ENCODE peak calls at places on chromosomes 16 and 17, in eight cellular contexts. One of them, this sample, is unnamed.
A peak's percentile ranks its signal among the peaks of the same experiment; 100 is the strongest.

GRCh38 chr16:11964761-11965539 is at the start of gene TNFRSF17:
- DNase-seq in IMR-90: peak; percentile 37
- DNase-seq in MM.1S: peak; percentile 93
- DNase-seq in PC-9: no peak
- DNase-seq in H9: no peak
- DNase-seq in GM23338: no peak
- DNase-seq in fibroblast of lung: peak; percentile 12
- DNase-seq in HepG2: no peak
- DNase-seq in this sample: no peak

GRCh38 chr17:10771142-10771541 is 32.8 kb downstream of the TMEM238L start:
- DNase-seq in PC-9: no peak
- DNase-seq in fibroblast of lung: no peak
- DNase-seq in GM23338: no peak
- DNase-seq in IMR-90: no peak
- DNase-seq in MM.1S: no peak
- DNase-seq in HepG2: no peak
- DNase-seq in H9: no peak
- DNase-seq in this sample: no peak

GRCh38 chr17:72609501-72609900 is 483.0 kb downstream of the SLC39A11 start:
- DNase-seq in MM.1S: no peak
- DNase-seq in IMR-90: peak; percentile 38
- DNase-seq in H9: no peak
- DNase-seq in fibroblast of lung: peak; percentile 89
- DNase-seq in PC-9: no peak
- DNase-seq in HepG2: no peak
- DNase-seq in GM23338: no peak
- DNase-seq in this sample: peak; percentile 91

GRCh38 chr17:17793378-17794214 is 43.2 kb downstream of the SREBF1 start:
- DNase-seq in GM23338: no peak
- DNase-seq in H9: no peak
- DNase-seq in HepG2: no peak
- DNase-seq in MM.1S: no peak
- DNase-seq in PC-9: no peak
- DNase-seq in IMR-90: no peak
- DNase-seq in fibroblast of lung: no peak
- DNase-seq in this sample: no peak

GRCh38 chr17:5587431-5588032 is 3.2 kb upstream of the NLRP1 start:
- DNase-seq in GM23338: peak; percentile 86
- DNase-seq in fibroblast of lung: peak; percentile 53
- DNase-seq in IMR-90: peak; percentile 76
- DNase-seq in H9: no peak
- DNase-seq in HepG2: peak; percentile 81
- DNase-seq in MM.1S: peak; percentile 83
- DNase-seq in PC-9: peak; percentile 36
- DNase-seq in this sample: peak; percentile 62

GRCh38 chr16:65547799-65548446 is 426.1 kb upstream of the CDH11 start:
- DNase-seq in H9: no peak
- DNase-seq in IMR-90: peak; percentile 93
- DNase-seq in HepG2: no peak
- DNase-seq in fibroblast of lung: peak; percentile 99
- DNase-seq in GM23338: peak; percentile 19
- DNase-seq in PC-9: no peak
- DNase-seq in MM.1S: no peak
- DNase-seq in this sample: peak; percentile 77

GRCh38 chr16:81632392-81633146 is 146.5 kb upstream of the PLCG2 start:
- DNase-seq in fibroblast of lung: peak; percentile 95
- DNase-seq in MM.1S: no peak
- DNase-seq in IMR-90: peak; percentile 94
- DNase-seq in HepG2: no peak
- DNase-seq in H9: no peak
- DNase-seq in GM23338: no peak
- DNase-seq in PC-9: peak; percentile 79
- DNase-seq in this sample: no peak

GRCh38 chr16:30561212-30561816 is 3.1 kb upstream of the ZNF764 start:
- DNase-seq in fibroblast of lung: no peak
- DNase-seq in H9: peak; percentile 48
- DNase-seq in HepG2: no peak
- DNase-seq in MM.1S: no peak
- DNase-seq in PC-9: peak; percentile 53
- DNase-seq in IMR-90: no peak
- DNase-seq in GM23338: peak; percentile 69
- DNase-seq in this sample: no peak

GRCh38 chr16:65809627-65810026 is 556.9 kb upstream of the CDH5 start:
- DNase-seq in IMR-90: no peak
- DNase-seq in HepG2: no peak
- DNase-seq in H9: no peak
- DNase-seq in MM.1S: no peak
- DNase-seq in PC-9: no peak
- DNase-seq in GM23338: no peak
- DNase-seq in fibroblast of lung: no peak
- DNase-seq in this sample: no peak

GRCh38 chr17:68435876-68436842 is 21.1 kb downstream of the WIPI1 start:
- DNase-seq in fibroblast of lung: peak; percentile 55
- DNase-seq in MM.1S: peak; percentile 82
- DNase-seq in IMR-90: peak; percentile 81
- DNase-seq in GM23338: peak; percentile 89
- DNase-seq in H9: peak; percentile 88
- DNase-seq in PC-9: peak; percentile 74
- DNase-seq in HepG2: peak; percentile 79
- DNase-seq in this sample: peak; percentile 62

GRCh38 chr17:35765731-35766488 is 5.2 kb downstream of the C17orf50 start:
- DNase-seq in MM.1S: no peak
- DNase-seq in H9: no peak
- DNase-seq in GM23338: no peak
- DNase-seq in PC-9: no peak
- DNase-seq in fibroblast of lung: no peak
- DNase-seq in HepG2: no peak
- DNase-seq in IMR-90: no peak
- DNase-seq in this sample: no peak

GRCh38 chr16:27761816-27762215 is 211.9 kb downstream of the KATNIP start:
- DNase-seq in fibroblast of lung: no peak
- DNase-seq in PC-9: no peak
- DNase-seq in GM23338: no peak
- DNase-seq in MM.1S: no peak
- DNase-seq in HepG2: no peak
- DNase-seq in IMR-90: no peak
- DNase-seq in H9: no peak
- DNase-seq in this sample: no peak

GRCh38 chr16:50841081-50841886 is 99.4 kb downstream of the CYLD start:
- DNase-seq in fibroblast of lung: peak; percentile 56
- DNase-seq in GM23338: peak; percentile 78
- DNase-seq in MM.1S: no peak
- DNase-seq in IMR-90: no peak
- DNase-seq in PC-9: no peak
- DNase-seq in HepG2: no peak
- DNase-seq in H9: peak; percentile 54
- DNase-seq in this sample: no peak

GRCh38 chr16:51310159-51310558 is 159.1 kb upstream of the SALL1 start:
- DNase-seq in IMR-90: no peak
- DNase-seq in HepG2: no peak
- DNase-seq in GM23338: no peak
- DNase-seq in fibroblast of lung: no peak
- DNase-seq in H9: no peak
- DNase-seq in PC-9: no peak
- DNase-seq in MM.1S: no peak
- DNase-seq in this sample: no peak

GRCh38 chr16:85897384-85897783 is 1.6 kb upstream of the IRF8 start:
- DNase-seq in fibroblast of lung: no peak
- DNase-seq in GM23338: no peak
- DNase-seq in H9: no peak
- DNase-seq in HepG2: no peak
- DNase-seq in PC-9: no peak
- DNase-seq in IMR-90: no peak
- DNase-seq in MM.1S: no peak
- DNase-seq in this sample: no peak

GRCh38 chr17:43540821-43541674 is 5.1 kb downstream of the ETV4 start:
- DNase-seq in MM.1S: no peak
- DNase-seq in PC-9: no peak
- DNase-seq in IMR-90: no peak
- DNase-seq in fibroblast of lung: no peak
- DNase-seq in H9: peak; percentile 88
- DNase-seq in HepG2: no peak
- DNase-seq in GM23338: peak; percentile 91
- DNase-seq in this sample: no peak

GRCh38 chr16:11914759-11915643 is 755 bp downstream of the GSPT1 start:
- DNase-seq in fibroblast of lung: peak; percentile 39
- DNase-seq in PC-9: peak; percentile 47
- DNase-seq in GM23338: peak; percentile 63
- DNase-seq in IMR-90: peak; percentile 28
- DNase-seq in MM.1S: peak; percentile 46
- DNase-seq in HepG2: no peak
- DNase-seq in H9: no peak
- DNase-seq in this sample: peak; percentile 33

GRCh38 chr17:42865638-42866094 is 14.7 kb downstream of the AOC3 start:
- DNase-seq in IMR-90: no peak
- DNase-seq in MM.1S: no peak
- DNase-seq in GM23338: no peak
- DNase-seq in HepG2: peak; percentile 58
- DNase-seq in PC-9: no peak
- DNase-seq in fibroblast of lung: no peak
- DNase-seq in H9: no peak
- DNase-seq in this sample: no peak

GRCh38 chr16:90028985-90029384 is 9.7 kb upstream of the DBNDD1 start:
- DNase-seq in GM23338: no peak
- DNase-seq in IMR-90: no peak
- DNase-seq in fibroblast of lung: no peak
- DNase-seq in H9: no peak
- DNase-seq in HepG2: no peak
- DNase-seq in PC-9: no peak
- DNase-seq in MM.1S: no peak
- DNase-seq in this sample: no peak

GRCh38 chr16:68328151-68328859 is 17.5 kb downstream of the PRMT7 start:
- DNase-seq in fibroblast of lung: peak; percentile 73
- DNase-seq in H9: peak; percentile 90
- DNase-seq in IMR-90: peak; percentile 83
- DNase-seq in MM.1S: peak; percentile 86
- DNase-seq in HepG2: peak; percentile 88
- DNase-seq in GM23338: peak; percentile 96
- DNase-seq in PC-9: peak; percentile 75
- DNase-seq in this sample: peak; percentile 74

GRCh38 chr17:29577778-29578211 is 9.3 kb downstream of the TP53I13 start:
- DNase-seq in IMR-90: peak; percentile 12
- DNase-seq in MM.1S: no peak
- DNase-seq in HepG2: no peak
- DNase-seq in GM23338: no peak
- DNase-seq in H9: no peak
- DNase-seq in fibroblast of lung: peak; percentile 72
- DNase-seq in PC-9: no peak
- DNase-seq in this sample: no peak

DNA sequence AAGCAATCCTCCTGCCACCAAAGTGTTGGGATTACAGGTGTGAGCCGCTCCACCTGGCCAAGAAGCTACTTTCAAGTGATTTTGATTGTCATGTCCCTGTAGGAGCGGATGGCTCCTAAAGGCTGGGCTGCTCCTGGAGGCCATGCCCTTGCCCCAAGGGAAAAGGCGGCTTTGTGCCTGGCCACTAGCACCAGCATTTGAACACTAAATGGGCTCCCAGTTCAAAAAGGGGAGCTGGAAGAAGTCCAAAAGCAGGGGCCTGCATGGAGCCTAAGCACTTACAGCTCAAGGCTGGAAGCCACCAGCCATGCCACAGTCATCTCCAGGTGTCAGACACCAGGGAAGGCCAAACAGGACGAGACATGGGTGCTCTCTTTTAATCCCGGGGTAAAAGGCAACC is 26.8 kb downstream of the SPHK1 start:
- DNase-seq in IMR-90: no peak
- DNase-seq in PC-9: no peak
- DNase-seq in GM23338: no peak
- DNase-seq in HepG2: no peak
- DNase-seq in MM.1S: no peak
- DNase-seq in fibroblast of lung: no peak
- DNase-seq in H9: no peak
- DNase-seq in this sample: no peak
- H4K20me1 ChIP-seq in IMR-90: peaks cover 65% of the 10 kb centered on the region
- H4K20me1 ChIP-seq in PC-9: peaks cover 14% of the 10 kb centered on the region
- H4K20me1 ChIP-seq in GM23338: peaks cover 19% of the 10 kb centered on the region
- H4K20me1 ChIP-seq in HepG2: peaks cover 32% of the 10 kb centered on the region
- H4K20me1 ChIP-seq in MM.1S: peaks cover 5% of the 10 kb centered on the region
- H4K20me1 ChIP-seq in fibroblast of lung: no peaks in the 10 kb centered on the region
- H4K20me1 ChIP-seq in H9: no peaks in the 10 kb centered on the region
- H4K20me1 ChIP-seq in this sample: peaks cover 2% of the 10 kb centered on the region

DNA sequence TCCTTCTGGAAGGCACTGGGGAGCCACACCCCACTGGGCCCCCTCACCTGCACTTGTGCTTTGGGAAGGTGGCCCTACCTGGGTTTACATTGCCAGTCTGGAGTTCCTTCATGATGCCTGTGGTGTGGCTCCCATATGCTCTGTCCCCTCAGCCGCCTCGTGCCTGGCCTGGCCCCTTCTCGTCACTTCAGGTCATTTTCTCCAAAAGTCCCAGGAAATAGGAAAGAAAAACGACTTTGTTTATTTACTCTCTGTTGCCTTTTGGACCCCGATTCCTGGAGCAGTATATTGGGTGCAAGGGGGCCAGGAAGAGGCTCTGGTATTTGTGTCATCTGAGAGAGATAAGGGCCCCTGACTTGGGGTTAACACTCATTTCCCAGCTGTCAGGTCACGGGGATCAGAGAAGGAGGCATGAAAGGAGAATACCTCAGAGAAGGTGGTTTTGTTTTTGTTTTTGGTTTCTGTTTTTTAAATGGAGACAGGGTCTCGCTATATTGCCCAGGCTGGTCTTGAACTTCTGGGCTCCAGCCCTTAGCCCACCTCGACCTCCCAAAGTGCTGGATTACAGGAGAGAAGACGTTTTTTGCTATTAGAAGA is 4.7 kb downstream of the SOCS3 start:
- DNase-seq in MM.1S: no peak
- DNase-seq in GM23338: no peak
- DNase-seq in IMR-90: no peak
- DNase-seq in fibroblast of lung: no peak
- DNase-seq in HepG2: peak; percentile 58
- DNase-seq in PC-9: no peak
- DNase-seq in H9: no peak
- DNase-seq in this sample: no peak
- H4K20me1 ChIP-seq in MM.1S: no peaks in the 10 kb centered on the region
- H4K20me1 ChIP-seq in GM23338: peaks cover 28% of the 10 kb centered on the region
- H4K20me1 ChIP-seq in IMR-90: peaks cover 58% of the 10 kb centered on the region
- H4K20me1 ChIP-seq in fibroblast of lung: no peaks in the 10 kb centered on the region
- H4K20me1 ChIP-seq in HepG2: peaks cover 21% of the 10 kb centered on the region
- H4K20me1 ChIP-seq in PC-9: peaks cover 22% of the 10 kb centered on the region
- H4K20me1 ChIP-seq in H9: no peaks in the 10 kb centered on the region
- H4K20me1 ChIP-seq in this sample: peaks cover 4% of the 10 kb centered on the region

GRCh38 chr17:4340914-4341615 is 25.4 kb downstream of the UBE2G1 start:
- DNase-seq in GM23338: no peak
- DNase-seq in PC-9: no peak
- DNase-seq in MM.1S: no peak
- DNase-seq in HepG2: no peak
- DNase-seq in IMR-90: peak; percentile 55
- DNase-seq in fibroblast of lung: peak; percentile 35
- DNase-seq in H9: no peak
- DNase-seq in this sample: no peak
- H4K20me1 ChIP-seq in GM23338: peaks cover 98% of the 10 kb centered on the region
- H4K20me1 ChIP-seq in PC-9: peaks cover 91% of the 10 kb centered on the region
- H4K20me1 ChIP-seq in MM.1S: peaks cover 90% of the 10 kb centered on the region
- H4K20me1 ChIP-seq in HepG2: peaks cover 18% of the 10 kb centered on the region
- H4K20me1 ChIP-seq in IMR-90: peaks cover 89% of the 10 kb centered on the region
- H4K20me1 ChIP-seq in fibroblast of lung: peaks cover 3% of the 10 kb centered on the region
- H4K20me1 ChIP-seq in H9: peaks cover 4% of the 10 kb centered on the region
- H4K20me1 ChIP-seq in this sample: peaks cover 10% of the 10 kb centered on the region

DNA sequence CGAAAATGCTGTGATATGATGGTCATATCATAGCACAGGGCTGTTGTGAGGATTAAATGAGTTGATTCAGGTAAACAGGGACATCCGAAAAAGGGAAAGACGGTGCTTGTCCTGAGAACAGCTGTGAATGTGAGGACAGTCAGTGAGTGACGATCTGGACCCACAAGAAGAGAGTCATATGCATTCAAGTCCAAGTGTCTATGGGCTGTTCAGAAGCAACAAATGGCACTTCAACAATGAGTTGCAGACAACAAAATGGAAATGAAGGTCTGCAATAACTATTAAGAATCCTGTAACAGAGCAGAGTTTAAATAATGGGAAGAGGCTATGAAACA is 100.3 kb downstream of the ADCY9 start:
- DNase-seq in MM.1S: no peak
- DNase-seq in HepG2: no peak
- DNase-seq in fibroblast of lung: no peak
- DNase-seq in PC-9: no peak
- DNase-seq in IMR-90: no peak
- DNase-seq in H9: no peak
- DNase-seq in GM23338: no peak
- DNase-seq in this sample: no peak
- H4K20me1 ChIP-seq in MM.1S: no peaks in the 10 kb centered on the region
- H4K20me1 ChIP-seq in HepG2: no peaks in the 10 kb centered on the region
- H4K20me1 ChIP-seq in fibroblast of lung: no peaks in the 10 kb centered on the region
- H4K20me1 ChIP-seq in PC-9: no peaks in the 10 kb centered on the region
- H4K20me1 ChIP-seq in IMR-90: no peaks in the 10 kb centered on the region
- H4K20me1 ChIP-seq in H9: no peaks in the 10 kb centered on the region
- H4K20me1 ChIP-seq in GM23338: no peaks in the 10 kb centered on the region
- H4K20me1 ChIP-seq in this sample: no peaks in the 10 kb centered on the region